ENCODE peak calls at places on chromosomes 13 and 19, in nine cellular contexts. One of them, this sample, is unnamed.

GRCh38 chr19:57068921-57069697 is 50.7 kb upstream of the USP29 start:
- DNase-seq in EH: no peak
- DNase-seq in left colon: no peak
- DNase-seq in activated T-helper 9 cell treated with anti-CD3 and anti-CD28 coated beads, Interleukin-2, amount 50 U/mL, for 16 hours: no peak
- DNase-seq in LoVo: no peak
- DNase-seq in endothelial cell: no peak
- DNase-seq in GM23248: no peak
- DNase-seq in RWPE1: no peak
- DNase-seq in CMK: no peak
- DNase-seq in this sample: no peak

GRCh38 chr13:80840313-80840976 is 499.5 kb upstream of the SPRY2 start:
- DNase-seq in EH: no peak
- DNase-seq in left colon: no peak
- DNase-seq in activated T-helper 9 cell treated with anti-CD3 and anti-CD28 coated beads, Interleukin-2, amount 50 U/mL, for 16 hours: no peak
- DNase-seq in LoVo: no peak
- DNase-seq in endothelial cell: no peak
- DNase-seq in GM23248: peak
- DNase-seq in RWPE1: no peak
- DNase-seq in CMK: no peak
- DNase-seq in this sample: no peak

GRCh38 chr19:508204-509150 is 1.2 kb downstream of the TPGS1 start:
- DNase-seq in EH: no peak
- DNase-seq in left colon: no peak
- DNase-seq in activated T-helper 9 cell treated with anti-CD3 and anti-CD28 coated beads, Interleukin-2, amount 50 U/mL, for 16 hours: no peak
- DNase-seq in LoVo: no peak
- DNase-seq in endothelial cell: no peak
- DNase-seq in GM23248: no peak
- DNase-seq in RWPE1: no peak
- DNase-seq in CMK: no peak
- DNase-seq in this sample: no peak

GRCh38 chr19:49438261-49438660 is 3.1 kb downstream of the SLC17A7 start:
- DNase-seq in EH: no peak
- DNase-seq in left colon: no peak
- DNase-seq in activated T-helper 9 cell treated with anti-CD3 and anti-CD28 coated beads, Interleukin-2, amount 50 U/mL, for 16 hours: no peak
- DNase-seq in LoVo: no peak
- DNase-seq in endothelial cell: no peak
- DNase-seq in GM23248: no peak
- DNase-seq in RWPE1: no peak
- DNase-seq in CMK: no peak
- DNase-seq in this sample: no peak

GRCh38 chr13:28609936-28610335 is 49.0 kb upstream of the POMP start:
- DNase-seq in EH: peak
- DNase-seq in left colon: no peak
- DNase-seq in activated T-helper 9 cell treated with anti-CD3 and anti-CD28 coated beads, Interleukin-2, amount 50 U/mL, for 16 hours: no peak
- DNase-seq in LoVo: peak
- DNase-seq in endothelial cell: no peak
- DNase-seq in GM23248: peak
- DNase-seq in RWPE1: no peak
- DNase-seq in CMK: no peak
- DNase-seq in this sample: no peak

GRCh38 chr13:35475960-35476943 is at the start of gene MAB21L1:
- DNase-seq in EH: peak
- DNase-seq in left colon: no peak
- DNase-seq in activated T-helper 9 cell treated with anti-CD3 and anti-CD28 coated beads, Interleukin-2, amount 50 U/mL, for 16 hours: no peak
- DNase-seq in LoVo: no peak
- DNase-seq in endothelial cell: peak
- DNase-seq in GM23248: peak
- DNase-seq in RWPE1: no peak
- DNase-seq in CMK: no peak
- DNase-seq in this sample: no peak

GRCh38 chr19:46660008-46660517 is 919 bp downstream of the DACT3 start:
- DNase-seq in EH: peak
- DNase-seq in left colon: peak
- DNase-seq in activated T-helper 9 cell treated with anti-CD3 and anti-CD28 coated beads, Interleukin-2, amount 50 U/mL, for 16 hours: no peak
- DNase-seq in LoVo: no peak
- DNase-seq in endothelial cell: no peak
- DNase-seq in GM23248: peak
- DNase-seq in RWPE1: no peak
- DNase-seq in CMK: no peak
- DNase-seq in this sample: peak

GRCh38 chr13:30963794-30964193 is 31.3 kb downstream of the TEX26 start:
- DNase-seq in EH: peak
- DNase-seq in left colon: no peak
- DNase-seq in activated T-helper 9 cell treated with anti-CD3 and anti-CD28 coated beads, Interleukin-2, amount 50 U/mL, for 16 hours: no peak
- DNase-seq in LoVo: no peak
- DNase-seq in endothelial cell: no peak
- DNase-seq in GM23248: peak
- DNase-seq in RWPE1: peak
- DNase-seq in CMK: no peak
- DNase-seq in this sample: no peak

GRCh38 chr19:45467456-45468158 is at the start of gene FOSB:
- DNase-seq in EH: peak
- DNase-seq in left colon: peak
- DNase-seq in activated T-helper 9 cell treated with anti-CD3 and anti-CD28 coated beads, Interleukin-2, amount 50 U/mL, for 16 hours: peak
- DNase-seq in LoVo: peak
- DNase-seq in endothelial cell: peak
- DNase-seq in GM23248: peak
- DNase-seq in RWPE1: peak
- DNase-seq in CMK: peak
- DNase-seq in this sample: peak

GRCh38 chr13:29454931-29455481 is 140.5 kb downstream of the SLC7A1 start:
- DNase-seq in EH: peak
- DNase-seq in left colon: no peak
- DNase-seq in activated T-helper 9 cell treated with anti-CD3 and anti-CD28 coated beads, Interleukin-2, amount 50 U/mL, for 16 hours: no peak
- DNase-seq in LoVo: peak
- DNase-seq in endothelial cell: no peak
- DNase-seq in GM23248: peak
- DNase-seq in RWPE1: peak
- DNase-seq in CMK: no peak
- DNase-seq in this sample: peak

GRCh38 chr13:28753208-28753892 is 34.6 kb upstream of the SLC46A3 start:
- DNase-seq in EH: peak
- DNase-seq in left colon: peak
- DNase-seq in activated T-helper 9 cell treated with anti-CD3 and anti-CD28 coated beads, Interleukin-2, amount 50 U/mL, for 16 hours: no peak
- DNase-seq in LoVo: peak
- DNase-seq in endothelial cell: no peak
- DNase-seq in GM23248: peak
- DNase-seq in RWPE1: peak
- DNase-seq in CMK: no peak
- DNase-seq in this sample: no peak

GRCh38 chr13:99750951-99751350 is 220.6 kb downstream of the ZIC5 start:
- DNase-seq in EH: no peak
- DNase-seq in left colon: no peak
- DNase-seq in activated T-helper 9 cell treated with anti-CD3 and anti-CD28 coated beads, Interleukin-2, amount 50 U/mL, for 16 hours: no peak
- DNase-seq in LoVo: no peak
- DNase-seq in endothelial cell: no peak
- DNase-seq in GM23248: no peak
- DNase-seq in RWPE1: no peak
- DNase-seq in CMK: no peak
- DNase-seq in this sample: no peak

GRCh38 chr13:78659450-78660110 is 625 bp upstream of the OBI1 start:
- DNase-seq in EH: peak
- DNase-seq in left colon: no peak
- DNase-seq in activated T-helper 9 cell treated with anti-CD3 and anti-CD28 coated beads, Interleukin-2, amount 50 U/mL, for 16 hours: no peak
- DNase-seq in LoVo: no peak
- DNase-seq in endothelial cell: no peak
- DNase-seq in GM23248: peak
- DNase-seq in RWPE1: no peak
- DNase-seq in CMK: no peak
- DNase-seq in this sample: peak

GRCh38 chr19:40663712-40664692 is 26.4 kb downstream of the NUMBL start:
- DNase-seq in EH: peak
- DNase-seq in left colon: no peak
- DNase-seq in activated T-helper 9 cell treated with anti-CD3 and anti-CD28 coated beads, Interleukin-2, amount 50 U/mL, for 16 hours: no peak
- DNase-seq in LoVo: no peak
- DNase-seq in endothelial cell: no peak
- DNase-seq in GM23248: peak
- DNase-seq in RWPE1: no peak
- DNase-seq in CMK: no peak
- DNase-seq in this sample: no peak

GRCh38 chr13:113545455-113545930 is 39.1 kb upstream of the TFDP1 start:
- DNase-seq in EH: peak
- DNase-seq in left colon: peak
- DNase-seq in activated T-helper 9 cell treated with anti-CD3 and anti-CD28 coated beads, Interleukin-2, amount 50 U/mL, for 16 hours: no peak
- DNase-seq in LoVo: no peak
- DNase-seq in endothelial cell: no peak
- DNase-seq in GM23248: peak
- DNase-seq in RWPE1: no peak
- DNase-seq in CMK: no peak
- DNase-seq in this sample: no peak

GRCh38 chr19:32227561-32228165 is 117.7 kb upstream of the ZNF507 start:
- DNase-seq in EH: no peak
- DNase-seq in left colon: no peak
- DNase-seq in activated T-helper 9 cell treated with anti-CD3 and anti-CD28 coated beads, Interleukin-2, amount 50 U/mL, for 16 hours: no peak
- DNase-seq in LoVo: no peak
- DNase-seq in endothelial cell: no peak
- DNase-seq in GM23248: no peak
- DNase-seq in RWPE1: no peak
- DNase-seq in CMK: no peak
- DNase-seq in this sample: no peak

GRCh38 chr13:91078093-91078679 is 269.3 kb upstream of the MIR17HG start:
- DNase-seq in EH: no peak
- DNase-seq in left colon: no peak
- DNase-seq in activated T-helper 9 cell treated with anti-CD3 and anti-CD28 coated beads, Interleukin-2, amount 50 U/mL, for 16 hours: no peak
- DNase-seq in LoVo: peak
- DNase-seq in endothelial cell: no peak
- DNase-seq in GM23248: peak
- DNase-seq in RWPE1: no peak
- DNase-seq in CMK: no peak
- DNase-seq in this sample: peak

GRCh38 chr19:52935434-52935833 is 12.2 kb upstream of the ZNF888 start:
- DNase-seq in EH: peak
- DNase-seq in left colon: peak
- DNase-seq in activated T-helper 9 cell treated with anti-CD3 and anti-CD28 coated beads, Interleukin-2, amount 50 U/mL, for 16 hours: no peak
- DNase-seq in LoVo: peak
- DNase-seq in endothelial cell: no peak
- DNase-seq in GM23248: no peak
- DNase-seq in RWPE1: no peak
- DNase-seq in CMK: no peak
- DNase-seq in this sample: no peak

GRCh38 chr19:51724543-51724942 is 752 bp upstream of the HAS1 start:
- DNase-seq in EH: no peak
- DNase-seq in left colon: no peak
- DNase-seq in activated T-helper 9 cell treated with anti-CD3 and anti-CD28 coated beads, Interleukin-2, amount 50 U/mL, for 16 hours: no peak
- DNase-seq in LoVo: no peak
- DNase-seq in endothelial cell: no peak
- DNase-seq in GM23248: peak
- DNase-seq in RWPE1: no peak
- DNase-seq in CMK: no peak
- DNase-seq in this sample: no peak

GRCh38 chr19:31253816-31254551 is 95.3 kb downstream of the TSHZ3 start:
- DNase-seq in EH: no peak
- DNase-seq in left colon: no peak
- DNase-seq in activated T-helper 9 cell treated with anti-CD3 and anti-CD28 coated beads, Interleukin-2, amount 50 U/mL, for 16 hours: no peak
- DNase-seq in LoVo: peak
- DNase-seq in endothelial cell: no peak
- DNase-seq in GM23248: no peak
- DNase-seq in RWPE1: peak
- DNase-seq in CMK: no peak
- DNase-seq in this sample: no peak

GRCh38 chr19:29089315-29089855 is 123.6 kb downstream of the UQCRFS1 start:
- DNase-seq in EH: no peak
- DNase-seq in left colon: no peak
- DNase-seq in activated T-helper 9 cell treated with anti-CD3 and anti-CD28 coated beads, Interleukin-2, amount 50 U/mL, for 16 hours: no peak
- DNase-seq in LoVo: no peak
- DNase-seq in endothelial cell: no peak
- DNase-seq in GM23248: no peak
- DNase-seq in RWPE1: no peak
- DNase-seq in CMK: no peak
- DNase-seq in this sample: no peak

GRCh38 chr13:76053181-76053580 is 417.1 kb downstream of the LMO7 start:
- DNase-seq in EH: no peak
- DNase-seq in left colon: no peak
- DNase-seq in activated T-helper 9 cell treated with anti-CD3 and anti-CD28 coated beads, Interleukin-2, amount 50 U/mL, for 16 hours: no peak
- DNase-seq in LoVo: no peak
- DNase-seq in endothelial cell: no peak
- DNase-seq in GM23248: no peak
- DNase-seq in RWPE1: no peak
- DNase-seq in CMK: no peak
- DNase-seq in this sample: no peak

GRCh38 chr19:38252935-38253691 is 3.1 kb downstream of the PPP1R14A start:
- DNase-seq in EH: no peak
- DNase-seq in left colon: no peak
- DNase-seq in activated T-helper 9 cell treated with anti-CD3 and anti-CD28 coated beads, Interleukin-2, amount 50 U/mL, for 16 hours: no peak
- DNase-seq in LoVo: no peak
- DNase-seq in endothelial cell: no peak
- DNase-seq in GM23248: no peak
- DNase-seq in RWPE1: no peak
- DNase-seq in CMK: no peak
- DNase-seq in this sample: no peak

GRCh38 chr13:27425918-27426630 is 1.7 kb downstream of the GTF3A start:
- DNase-seq in EH: peak
- DNase-seq in left colon: peak
- DNase-seq in activated T-helper 9 cell treated with anti-CD3 and anti-CD28 coated beads, Interleukin-2, amount 50 U/mL, for 16 hours: peak
- DNase-seq in LoVo: peak
- DNase-seq in endothelial cell: peak
- DNase-seq in GM23248: peak
- DNase-seq in RWPE1: peak
- DNase-seq in CMK: peak
- DNase-seq in this sample: peak

GRCh38 chr19:18588611-18589379 is at the start of gene REX1BD:
- DNase-seq in EH: peak
- DNase-seq in left colon: peak
- DNase-seq in activated T-helper 9 cell treated with anti-CD3 and anti-CD28 coated beads, Interleukin-2, amount 50 U/mL, for 16 hours: peak
- DNase-seq in LoVo: peak
- DNase-seq in endothelial cell: peak
- DNase-seq in GM23248: peak
- DNase-seq in RWPE1: peak
- DNase-seq in CMK: peak
- DNase-seq in this sample: peak

GRCh38 chr19:16417660-16418596 is 53.8 kb downstream of the EPS15L1 start:
- DNase-seq in EH: peak
- DNase-seq in left colon: no peak
- DNase-seq in activated T-helper 9 cell treated with anti-CD3 and anti-CD28 coated beads, Interleukin-2, amount 50 U/mL, for 16 hours: peak
- DNase-seq in LoVo: peak
- DNase-seq in endothelial cell: peak
- DNase-seq in GM23248: peak
- DNase-seq in RWPE1: peak
- DNase-seq in CMK: peak
- DNase-seq in this sample: peak

GRCh38 chr19:46407891-46408426 is 5.4 kb downstream of the CCDC8 start:
- DNase-seq in EH: no peak
- DNase-seq in left colon: no peak
- DNase-seq in activated T-helper 9 cell treated with anti-CD3 and anti-CD28 coated beads, Interleukin-2, amount 50 U/mL, for 16 hours: no peak
- DNase-seq in LoVo: no peak
- DNase-seq in endothelial cell: no peak
- DNase-seq in GM23248: no peak
- DNase-seq in RWPE1: no peak
- DNase-seq in CMK: no peak
- DNase-seq in this sample: no peak

GRCh38 chr13:95496485-95496884 is 56.0 kb upstream of the CLDN10 start:
- DNase-seq in EH: no peak
- DNase-seq in left colon: no peak
- DNase-seq in activated T-helper 9 cell treated with anti-CD3 and anti-CD28 coated beads, Interleukin-2, amount 50 U/mL, for 16 hours: no peak
- DNase-seq in LoVo: no peak
- DNase-seq in endothelial cell: no peak
- DNase-seq in GM23248: no peak
- DNase-seq in RWPE1: no peak
- DNase-seq in CMK: no peak
- DNase-seq in this sample: no peak

GRCh38 chr19:55508120-55508519 is 19.9 kb downstream of the SSC5D start:
- DNase-seq in EH: no peak
- DNase-seq in left colon: no peak
- DNase-seq in activated T-helper 9 cell treated with anti-CD3 and anti-CD28 coated beads, Interleukin-2, amount 50 U/mL, for 16 hours: no peak
- DNase-seq in LoVo: no peak
- DNase-seq in endothelial cell: no peak
- DNase-seq in GM23248: no peak
- DNase-seq in RWPE1: no peak
- DNase-seq in CMK: no peak
- DNase-seq in this sample: no peak

GRCh38 chr13:27465611-27466010 is 15.2 kb upstream of the MTIF3 start:
- DNase-seq in EH: no peak
- DNase-seq in left colon: no peak
- DNase-seq in activated T-helper 9 cell treated with anti-CD3 and anti-CD28 coated beads, Interleukin-2, amount 50 U/mL, for 16 hours: no peak
- DNase-seq in LoVo: no peak
- DNase-seq in endothelial cell: no peak
- DNase-seq in GM23248: no peak
- DNase-seq in RWPE1: no peak
- DNase-seq in CMK: no peak
- DNase-seq in this sample: no peak

GRCh38 chr19:41811036-41811435 is 14.6 kb downstream of the CEACAM3 start:
- DNase-seq in EH: no peak
- DNase-seq in left colon: no peak
- DNase-seq in activated T-helper 9 cell treated with anti-CD3 and anti-CD28 coated beads, Interleukin-2, amount 50 U/mL, for 16 hours: no peak
- DNase-seq in LoVo: no peak
- DNase-seq in endothelial cell: no peak
- DNase-seq in GM23248: no peak
- DNase-seq in RWPE1: no peak
- DNase-seq in CMK: no peak
- DNase-seq in this sample: no peak